ENCODE peak calls at places on chromosomes 4 and X, in ten cellular contexts. One of them, this sample, is unnamed.
A peak's percentile ranks its signal among the peaks of the same experiment; 100 is the strongest.

GRCh38 chr4:82194329-82194728 is 179.5 kb downstream of the HNRNPD start:
- DNase-seq in thoracic aorta: no peak
- DNase-seq in IMR-90: no peak
- DNase-seq in psoas muscle: no peak
- DNase-seq in H9: no peak
- DNase-seq in CD4-positive, alpha-beta T cell: no peak
- DNase-seq in activated CD8-positive, alpha-beta T cell treated with anti-CD3 and anti-CD28 coated beads for 36 hours: no peak
- DNase-seq in dorsolateral prefrontal cortex: no peak
- DNase-seq in kidney epithelial cell: no peak
- DNase-seq in brain microvascular endothelial cell: no peak
- DNase-seq in this sample: no peak

GRCh38 chr4:168449740-168450442 is 30.4 kb downstream of the DDX60L start:
- DNase-seq in thoracic aorta: no peak
- DNase-seq in IMR-90: peak; percentile 83
- DNase-seq in psoas muscle: no peak
- DNase-seq in H9: no peak
- DNase-seq in CD4-positive, alpha-beta T cell: no peak
- DNase-seq in activated CD8-positive, alpha-beta T cell treated with anti-CD3 and anti-CD28 coated beads for 36 hours: peak; percentile 57
- DNase-seq in dorsolateral prefrontal cortex: no peak
- DNase-seq in kidney epithelial cell: peak; percentile 23
- DNase-seq in brain microvascular endothelial cell: peak; percentile 91
- DNase-seq in this sample: no peak

GRCh38 chr4:38667005-38667771 is 3.2 kb downstream of the KLF3 start:
- DNase-seq in thoracic aorta: peak; percentile 74
- DNase-seq in IMR-90: peak; percentile 99
- DNase-seq in psoas muscle: peak; percentile 70
- DNase-seq in H9: peak; percentile 93
- DNase-seq in CD4-positive, alpha-beta T cell: peak; percentile 27
- DNase-seq in activated CD8-positive, alpha-beta T cell treated with anti-CD3 and anti-CD28 coated beads for 36 hours: peak; percentile 78
- DNase-seq in dorsolateral prefrontal cortex: no peak
- DNase-seq in kidney epithelial cell: peak; percentile 96
- DNase-seq in brain microvascular endothelial cell: peak; percentile 98
- DNase-seq in this sample: no peak

GRCh38 chrX:40573763-40574162 is 7.0 kb upstream of the ATP6AP2 start:
- DNase-seq in thoracic aorta: no peak
- DNase-seq in IMR-90: peak; percentile 11
- DNase-seq in psoas muscle: no peak
- DNase-seq in H9: peak; percentile 43
- DNase-seq in CD4-positive, alpha-beta T cell: no peak
- DNase-seq in activated CD8-positive, alpha-beta T cell treated with anti-CD3 and anti-CD28 coated beads for 36 hours: peak; percentile 39
- DNase-seq in dorsolateral prefrontal cortex: no peak
- DNase-seq in kidney epithelial cell: no peak
- DNase-seq in brain microvascular endothelial cell: peak; percentile 11
- DNase-seq in this sample: no peak

GRCh38 chr4:147899512-147899911 is 167.6 kb downstream of the ARHGAP10 start:
- DNase-seq in thoracic aorta: no peak
- DNase-seq in IMR-90: peak; percentile 59
- DNase-seq in psoas muscle: no peak
- DNase-seq in H9: no peak
- DNase-seq in CD4-positive, alpha-beta T cell: no peak
- DNase-seq in activated CD8-positive, alpha-beta T cell treated with anti-CD3 and anti-CD28 coated beads for 36 hours: no peak
- DNase-seq in dorsolateral prefrontal cortex: no peak
- DNase-seq in kidney epithelial cell: no peak
- DNase-seq in brain microvascular endothelial cell: no peak
- DNase-seq in this sample: no peak

GRCh38 chrX:121208563-121208962 is 161.2 kb downstream of the GLUD2 start:
- DNase-seq in thoracic aorta: no peak
- DNase-seq in IMR-90: no peak
- DNase-seq in psoas muscle: no peak
- DNase-seq in H9: no peak
- DNase-seq in CD4-positive, alpha-beta T cell: no peak
- DNase-seq in activated CD8-positive, alpha-beta T cell treated with anti-CD3 and anti-CD28 coated beads for 36 hours: no peak
- DNase-seq in dorsolateral prefrontal cortex: no peak
- DNase-seq in kidney epithelial cell: no peak
- DNase-seq in brain microvascular endothelial cell: no peak
- DNase-seq in this sample: no peak

GRCh38 chrX:17414057-17414658 is 39.2 kb downstream of the NHS start:
- DNase-seq in thoracic aorta: no peak
- DNase-seq in IMR-90: no peak
- DNase-seq in psoas muscle: no peak
- DNase-seq in H9: no peak
- DNase-seq in CD4-positive, alpha-beta T cell: no peak
- DNase-seq in activated CD8-positive, alpha-beta T cell treated with anti-CD3 and anti-CD28 coated beads for 36 hours: no peak
- DNase-seq in dorsolateral prefrontal cortex: no peak
- DNase-seq in kidney epithelial cell: no peak
- DNase-seq in brain microvascular endothelial cell: no peak
- DNase-seq in this sample: no peak

GRCh38 chr4:8544741-8545438 is 35.3 kb upstream of the GPR78 start:
- DNase-seq in thoracic aorta: no peak
- DNase-seq in IMR-90: no peak
- DNase-seq in psoas muscle: no peak
- DNase-seq in H9: no peak
- DNase-seq in CD4-positive, alpha-beta T cell: no peak
- DNase-seq in activated CD8-positive, alpha-beta T cell treated with anti-CD3 and anti-CD28 coated beads for 36 hours: no peak
- DNase-seq in dorsolateral prefrontal cortex: no peak
- DNase-seq in kidney epithelial cell: no peak
- DNase-seq in brain microvascular endothelial cell: peak; percentile 76
- DNase-seq in this sample: no peak

GRCh38 chr4:100933628-100934027 is 413.7 kb downstream of the PPP3CA start:
- DNase-seq in thoracic aorta: no peak
- DNase-seq in IMR-90: peak; percentile 11
- DNase-seq in psoas muscle: no peak
- DNase-seq in H9: no peak
- DNase-seq in CD4-positive, alpha-beta T cell: no peak
- DNase-seq in activated CD8-positive, alpha-beta T cell treated with anti-CD3 and anti-CD28 coated beads for 36 hours: no peak
- DNase-seq in dorsolateral prefrontal cortex: no peak
- DNase-seq in kidney epithelial cell: no peak
- DNase-seq in brain microvascular endothelial cell: peak; percentile 15
- DNase-seq in this sample: no peak

GRCh38 chrX:9938516-9938915 is 28.6 kb upstream of the CLDN34 start:
- DNase-seq in thoracic aorta: no peak
- DNase-seq in IMR-90: no peak
- DNase-seq in psoas muscle: no peak
- DNase-seq in H9: no peak
- DNase-seq in CD4-positive, alpha-beta T cell: no peak
- DNase-seq in activated CD8-positive, alpha-beta T cell treated with anti-CD3 and anti-CD28 coated beads for 36 hours: no peak
- DNase-seq in dorsolateral prefrontal cortex: no peak
- DNase-seq in kidney epithelial cell: no peak
- DNase-seq in brain microvascular endothelial cell: no peak
- DNase-seq in this sample: no peak

GRCh38 chr4:22574424-22574823 is 58.6 kb upstream of the ADGRA3 start:
- DNase-seq in thoracic aorta: no peak
- DNase-seq in IMR-90: no peak
- DNase-seq in psoas muscle: no peak
- DNase-seq in H9: no peak
- DNase-seq in CD4-positive, alpha-beta T cell: no peak
- DNase-seq in activated CD8-positive, alpha-beta T cell treated with anti-CD3 and anti-CD28 coated beads for 36 hours: no peak
- DNase-seq in dorsolateral prefrontal cortex: no peak
- DNase-seq in kidney epithelial cell: no peak
- DNase-seq in brain microvascular endothelial cell: no peak
- DNase-seq in this sample: no peak

GRCh38 chrX:106306391-106306947 is 138.4 kb downstream of the PWWP3B start:
- DNase-seq in thoracic aorta: no peak
- DNase-seq in IMR-90: no peak
- DNase-seq in psoas muscle: no peak
- DNase-seq in H9: no peak
- DNase-seq in CD4-positive, alpha-beta T cell: no peak
- DNase-seq in activated CD8-positive, alpha-beta T cell treated with anti-CD3 and anti-CD28 coated beads for 36 hours: no peak
- DNase-seq in dorsolateral prefrontal cortex: no peak
- DNase-seq in kidney epithelial cell: no peak
- DNase-seq in brain microvascular endothelial cell: no peak
- DNase-seq in this sample: no peak

GRCh38 chr4:110799171-110799570 is 176.3 kb upstream of the PITX2 start:
- DNase-seq in thoracic aorta: no peak
- DNase-seq in IMR-90: no peak
- DNase-seq in psoas muscle: no peak
- DNase-seq in H9: no peak
- DNase-seq in CD4-positive, alpha-beta T cell: no peak
- DNase-seq in activated CD8-positive, alpha-beta T cell treated with anti-CD3 and anti-CD28 coated beads for 36 hours: no peak
- DNase-seq in dorsolateral prefrontal cortex: no peak
- DNase-seq in kidney epithelial cell: no peak
- DNase-seq in brain microvascular endothelial cell: no peak
- DNase-seq in this sample: no peak

GRCh38 chr4:25677943-25678342 is 22.3 kb downstream of the SLC34A2 start:
- DNase-seq in thoracic aorta: no peak
- DNase-seq in IMR-90: no peak
- DNase-seq in psoas muscle: no peak
- DNase-seq in H9: no peak
- DNase-seq in CD4-positive, alpha-beta T cell: no peak
- DNase-seq in activated CD8-positive, alpha-beta T cell treated with anti-CD3 and anti-CD28 coated beads for 36 hours: no peak
- DNase-seq in dorsolateral prefrontal cortex: no peak
- DNase-seq in kidney epithelial cell: no peak
- DNase-seq in brain microvascular endothelial cell: no peak
- DNase-seq in this sample: no peak
- TF ChIP-seq CTCF in thoracic aorta: no peak
- TF ChIP-seq CTCF in IMR-90: no peak
- TF ChIP-seq CTCF in psoas muscle: no peak
- TF ChIP-seq CTCF in H9: no peak
- TF ChIP-seq CTCF in CD4-positive, alpha-beta T cell: no peak
- TF ChIP-seq CTCF in activated CD8-positive, alpha-beta T cell treated with anti-CD3 and anti-CD28 coated beads for 36 hours: no peak
- TF ChIP-seq CTCF in dorsolateral prefrontal cortex: no peak
- TF ChIP-seq CTCF in kidney epithelial cell: no peak
- TF ChIP-seq CTCF in brain microvascular endothelial cell: no peak
- TF ChIP-seq CTCF in this sample: no peak

DNA sequence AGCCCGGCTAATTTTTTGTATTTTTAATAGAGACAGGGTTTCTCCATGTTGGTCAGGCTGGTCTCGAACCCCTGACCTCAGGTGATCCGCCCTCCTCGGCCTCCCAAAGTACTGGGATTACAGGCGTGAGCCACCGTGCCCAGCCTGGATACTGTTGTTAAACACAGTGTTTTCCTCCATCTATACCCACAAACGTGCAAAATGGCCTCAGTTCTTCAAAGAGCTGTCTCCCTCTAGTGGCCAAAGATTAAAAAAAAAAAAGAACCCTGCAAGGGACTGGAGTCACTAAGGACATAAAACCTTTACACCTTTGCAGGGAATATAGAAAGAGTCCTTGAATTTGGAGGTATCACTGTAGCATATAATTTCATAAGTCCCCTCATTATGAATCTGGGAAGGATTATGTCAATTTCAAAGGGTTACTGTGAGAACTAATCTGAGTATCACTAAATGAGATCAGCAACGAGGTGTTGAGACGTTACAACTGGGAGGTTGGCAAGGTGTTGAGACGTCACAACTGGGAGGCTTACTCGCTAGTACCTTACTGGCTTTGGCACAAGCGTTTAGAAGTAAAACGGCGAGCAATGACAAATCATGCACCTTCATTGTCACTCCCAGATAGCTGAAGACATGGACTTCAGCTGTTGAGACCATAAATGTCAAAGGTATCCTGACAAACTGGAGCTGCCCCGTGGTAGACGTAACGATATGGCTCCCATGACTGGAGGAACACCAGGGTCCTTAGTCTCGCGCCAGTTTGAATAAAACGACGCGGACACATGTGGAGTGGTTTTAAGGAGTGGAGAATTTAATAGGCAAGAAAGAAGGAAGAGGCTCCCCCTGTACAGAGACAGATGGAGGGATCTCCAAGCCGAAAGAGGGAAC is 33.4 kb upstream of the ENPP6 start:
- DNase-seq in thoracic aorta: no peak
- DNase-seq in IMR-90: peak; percentile 60
- DNase-seq in psoas muscle: no peak
- DNase-seq in H9: no peak
- DNase-seq in CD4-positive, alpha-beta T cell: no peak
- DNase-seq in activated CD8-positive, alpha-beta T cell treated with anti-CD3 and anti-CD28 coated beads for 36 hours: peak; percentile 37
- DNase-seq in dorsolateral prefrontal cortex: no peak
- DNase-seq in kidney epithelial cell: no peak
- DNase-seq in brain microvascular endothelial cell: peak; percentile 20
- DNase-seq in this sample: no peak
- TF ChIP-seq CTCF in thoracic aorta: peak; percentile 25
- TF ChIP-seq CTCF in IMR-90: peak; percentile 62
- TF ChIP-seq CTCF in psoas muscle: peak; percentile 49
- TF ChIP-seq CTCF in H9: peak; percentile 81
- TF ChIP-seq CTCF in CD4-positive, alpha-beta T cell: peak; percentile 76
- TF ChIP-seq CTCF in activated CD8-positive, alpha-beta T cell treated with anti-CD3 and anti-CD28 coated beads for 36 hours: peak; percentile 78
- TF ChIP-seq CTCF in dorsolateral prefrontal cortex: peak; percentile 77
- TF ChIP-seq CTCF in kidney epithelial cell: peak; percentile 46
- TF ChIP-seq CTCF in brain microvascular endothelial cell: peak; percentile 58
- TF ChIP-seq CTCF in this sample: peak; percentile 47

DNA sequence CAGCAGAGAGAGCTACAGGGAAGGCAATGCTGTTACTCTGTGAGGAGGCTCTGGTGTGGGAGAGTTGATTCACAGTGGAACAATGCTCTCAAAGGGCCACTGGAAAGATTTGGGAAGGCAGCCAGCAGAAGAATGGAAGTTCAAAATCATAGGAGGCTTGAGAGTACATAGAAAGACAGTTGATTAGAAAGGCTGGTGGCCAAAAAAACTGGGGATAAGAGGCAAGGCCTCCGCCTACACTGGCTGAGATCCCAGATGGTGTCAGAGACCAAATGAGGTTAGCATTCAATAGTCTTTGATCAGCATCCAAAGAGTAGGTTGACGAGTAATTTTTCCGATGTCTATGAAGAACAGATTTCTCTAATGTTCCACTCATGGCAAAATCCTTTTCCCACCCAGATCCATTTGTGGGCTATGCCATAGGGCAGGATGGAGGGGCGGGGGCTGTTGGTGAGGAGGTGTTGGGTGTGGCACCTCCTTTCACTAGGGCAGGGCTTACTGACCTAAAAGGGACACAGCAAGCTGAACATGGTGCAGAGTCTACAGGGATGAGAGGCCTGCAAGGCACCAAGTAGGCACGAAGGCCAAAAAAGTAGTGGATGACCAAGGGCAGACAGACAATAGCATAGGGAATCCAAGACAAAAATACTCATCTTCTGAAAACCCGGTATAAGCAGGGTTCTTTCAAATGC is 15.1 kb downstream of the TEC start:
- DNase-seq in thoracic aorta: no peak
- DNase-seq in IMR-90: peak; percentile 82
- DNase-seq in psoas muscle: no peak
- DNase-seq in H9: no peak
- DNase-seq in CD4-positive, alpha-beta T cell: no peak
- DNase-seq in activated CD8-positive, alpha-beta T cell treated with anti-CD3 and anti-CD28 coated beads for 36 hours: no peak
- DNase-seq in dorsolateral prefrontal cortex: no peak
- DNase-seq in kidney epithelial cell: no peak
- DNase-seq in brain microvascular endothelial cell: peak; percentile 73
- DNase-seq in this sample: no peak
- TF ChIP-seq CTCF in thoracic aorta: no peak
- TF ChIP-seq CTCF in IMR-90: no peak
- TF ChIP-seq CTCF in psoas muscle: no peak
- TF ChIP-seq CTCF in H9: no peak
- TF ChIP-seq CTCF in CD4-positive, alpha-beta T cell: no peak
- TF ChIP-seq CTCF in activated CD8-positive, alpha-beta T cell treated with anti-CD3 and anti-CD28 coated beads for 36 hours: no peak
- TF ChIP-seq CTCF in dorsolateral prefrontal cortex: no peak
- TF ChIP-seq CTCF in kidney epithelial cell: no peak
- TF ChIP-seq CTCF in brain microvascular endothelial cell: no peak
- TF ChIP-seq CTCF in this sample: no peak

GRCh38 chr4:44448548-44449443 is at the start of gene KCTD8:
- DNase-seq in thoracic aorta: peak; percentile 65
- DNase-seq in IMR-90: peak; percentile 39
- DNase-seq in psoas muscle: peak; percentile 95
- DNase-seq in H9: peak; percentile 98
- DNase-seq in CD4-positive, alpha-beta T cell: peak; percentile 5
- DNase-seq in activated CD8-positive, alpha-beta T cell treated with anti-CD3 and anti-CD28 coated beads for 36 hours: peak; percentile 83
- DNase-seq in dorsolateral prefrontal cortex: peak; percentile 90
- DNase-seq in kidney epithelial cell: peak; percentile 34
- DNase-seq in brain microvascular endothelial cell: peak; percentile 46
- DNase-seq in this sample: peak; percentile 40
- TF ChIP-seq CTCF in thoracic aorta: peak; percentile 68
- TF ChIP-seq CTCF in IMR-90: peak; percentile 54
- TF ChIP-seq CTCF in psoas muscle: peak; percentile 72
- TF ChIP-seq CTCF in H9: peak; percentile 92
- TF ChIP-seq CTCF in CD4-positive, alpha-beta T cell: no peak
- TF ChIP-seq CTCF in activated CD8-positive, alpha-beta T cell treated with anti-CD3 and anti-CD28 coated beads for 36 hours: peak; percentile 64
- TF ChIP-seq CTCF in dorsolateral prefrontal cortex: peak; percentile 87
- TF ChIP-seq CTCF in kidney epithelial cell: peak; percentile 81
- TF ChIP-seq CTCF in brain microvascular endothelial cell: peak; percentile 80
- TF ChIP-seq CTCF in this sample: peak; percentile 59